ENCODE peak calls at places on chromosomes 4 and X, in four cellular contexts. V is epithelial cell of esophagus; P is stimulated activated CD4-positive, alpha-beta T cell treated with anti-CD3 and anti-CD28 coated beads, Interleukin-12 subunit alpha, Interleukin-12 subunit beta, amount 100 ng/mL, for 4 hours; K is renal cortical epithelial cell. Q is an unnamed sample.

GRCh38 chr4:104897297-104897645 is 249.4 kb upstream of the TET2 start:
- DNase-seq in V (no peak), P (no peak), K (no peak), Q (no peak)

GRCh38 chr4:548976-549375 is 27.1 kb downstream of the TMEM271 start:
- DNase-seq in V (no peak), P (no peak), K (no peak), Q (no peak)

GRCh38 chr4:146308951-146309350 is 94.6 kb downstream of the REELD1 start:
- DNase-seq in V (no peak), P (no peak), K (no peak), Q (no peak)

GRCh38 chrX:93673869-93674271 is at the start of gene FAM133A:
- DNase-seq in V (peak), P (no peak), K (peak), Q (no peak)

GRCh38 chrX:10620121-10620699 is at the start of gene MID1:
- DNase-seq in V (peak), P (no peak), K (peak), Q (peak)

GRCh38 chr4:113574636-113575103 is 186.9 kb downstream of the CAMK2D start:
- DNase-seq in V (peak), P (no peak), K (peak), Q (no peak)

GRCh38 chrX:17642891-17643290 is 94.4 kb upstream of the SCML1 start:
- DNase-seq in V (peak), P (no peak), K (no peak), Q (no peak)

GRCh38 chr4:25938251-25939186 is 24.5 kb downstream of the SMIM20 start:
- DNase-seq in V (peak), P (peak), K (peak), Q (no peak)

GRCh38 chrX:46209768-46210167 is 335.5 kb downstream of the ZNF674 start:
- DNase-seq in V (peak), P (no peak), K (peak), Q (no peak)

GRCh38 chr4:30294295-30294694 is 425.9 kb upstream of the PCDH7 start:
- DNase-seq in V (no peak), P (no peak), K (no peak), Q (no peak)

GRCh38 chrX:13074297-13075262 is 30.2 kb upstream of the FAM9C start:
- DNase-seq in V (no peak), P (no peak), K (no peak), Q (no peak)

GRCh38 chr4:121030151-121030550 is 42.2 kb downstream of the NDNF start:
- DNase-seq in V (no peak), P (no peak), K (no peak), Q (no peak)

GRCh38 chrX:69185886-69186285 is 20.6 kb upstream of the PJA1 start:
- DNase-seq in V (no peak), P (no peak), K (no peak), Q (no peak)

GRCh38 chrX:134460861-134461218 is 875 bp downstream of the HPRT1 start:
- DNase-seq in V (peak), P (no peak), K (no peak), Q (no peak)

GRCh38 chr4:89218587-89218986 is 89.0 kb downstream of the GPRIN3 start:
- DNase-seq in V (no peak), P (no peak), K (no peak), Q (no peak)

GRCh38 chrX:107902721-107903120 is 77.1 kb downstream of the MID2 start:
- DNase-seq in V (no peak), P (no peak), K (no peak), Q (no peak)

GRCh38 chr4:103996059-103996458 is 276.3 kb upstream of the TACR3 start:
- DNase-seq in V (peak), P (no peak), K (peak), Q (peak)

GRCh38 chr4:24921491-24921890 is 8.6 kb upstream of the CCDC149 start:
- DNase-seq in V (no peak), P (no peak), K (peak), Q (no peak)

GRCh38 chrX:7110821-7111276 is 36.7 kb upstream of the STS start:
- DNase-seq in V (no peak), P (no peak), K (no peak), Q (no peak)